ENCODE peak calls at places on chromosomes 3 and 15, in five cellular contexts. O, C, X, Z and F are unnamed samples.

GRCh38 chr3:126971891-126972351 is 11.0 kb upstream of the PLXNA1 start:
- DNase-seq in O (peak), C (no peak), X (no peak), Z (no peak), F (no peak)

GRCh38 chr3:102979682-102980378 is 545.0 kb downstream of the ZPLD1 start:
- DNase-seq in O (peak), C (peak), X (no peak), Z (no peak), F (no peak)

GRCh38 chr3:31755911-31756658 is 223.4 kb downstream of the STT3B start:
- DNase-seq in O (no peak), C (peak), X (no peak), Z (no peak), F (no peak)

GRCh38 chr15:42691770-42692169 is 45.2 kb downstream of the CDAN1 start:
- DNase-seq in O (no peak), C (no peak), X (no peak), Z (no peak), F (no peak)

GRCh38 chr15:93235926-93236781 is 147.1 kb upstream of the RGMA start:
- DNase-seq in O (no peak), C (no peak), X (no peak), Z (no peak), F (no peak)

GRCh38 chr15:42994546-42994945 is 74.0 kb upstream of the TTBK2 start:
- DNase-seq in O (peak), C (peak), X (no peak), Z (no peak), F (no peak)

GRCh38 chr3:52213901-52214300 is 11.5 kb downstream of the TLR9 start:
- DNase-seq in O (peak), C (no peak), X (no peak), Z (no peak), F (no peak)

GRCh38 chr3:168216851-168217250 is 121.1 kb upstream of the GOLIM4 start:
- DNase-seq in O (no peak), C (no peak), X (no peak), Z (no peak), F (no peak)

GRCh38 chr3:170337420-170337819 is 20.1 kb upstream of the SKIL start:
- DNase-seq in O (no peak), C (no peak), X (no peak), Z (no peak), F (no peak)

GRCh38 chr3:8776406-8776805 is 7.0 kb upstream of the OXTR start:
- DNase-seq in O (peak), C (peak), X (no peak), Z (no peak), F (no peak)

GRCh38 chr3:43072361-43072760 is 33.5 kb downstream of the POMGNT2 start:
- DNase-seq in O (no peak), C (no peak), X (no peak), Z (no peak), F (no peak)

GRCh38 chr3:142366434-142366833 is 81.4 kb downstream of the XRN1 start:
- DNase-seq in O (no peak), C (no peak), X (no peak), Z (no peak), F (no peak)

GRCh38 chr15:74622758-74623157 is 7.1 kb downstream of the CLK3 start:
- DNase-seq in O (no peak), C (no peak), X (no peak), Z (no peak), F (no peak)

GRCh38 chr3:60708191-60708975 is 542.9 kb downstream of the FHIT start:
- DNase-seq in O (peak), C (peak), X (no peak), Z (no peak), F (no peak)

GRCh38 chr3:66476852-66477381 is 23.9 kb downstream of the LRIG1 start:
- DNase-seq in O (peak), C (no peak), X (no peak), Z (no peak), F (no peak)

GRCh38 chr3:134312873-134313838 is 61.1 kb downstream of the AMOTL2 start:
- DNase-seq in O (peak), C (peak), X (no peak), Z (no peak), F (no peak)

GRCh38 chr3:150607267-150608065 is 4.3 kb downstream of the SELENOT start:
- DNase-seq in O (no peak), C (no peak), X (no peak), Z (no peak), F (no peak)

GRCh38 chr3:20316238-20316637 is 130.2 kb upstream of the SGO1 start:
- DNase-seq in O (no peak), C (no peak), X (no peak), Z (no peak), F (no peak)

GRCh38 chr3:56981445-56982230 is 78.8 kb upstream of the SPATA12 start:
- DNase-seq in O (no peak), C (no peak), X (no peak), Z (no peak), F (no peak)

GRCh38 chr3:194688207-194688711 is 2.6 kb downstream of the FAM43A start:
- DNase-seq in O (no peak), C (no peak), X (no peak), Z (no peak), F (no peak)

GRCh38 chr15:62895139-62895866 is 147.2 kb upstream of the TPM1 start:
- DNase-seq in O (peak), C (peak), X (no peak), Z (no peak), F (no peak)

GRCh38 chr3:15300318-15301078 is 31.9 kb downstream of the SH3BP5 start:
- DNase-seq in O (peak), C (peak), X (no peak), Z (no peak), F (no peak)

GRCh38 chr3:4533489-4534443 is 40.6 kb downstream of the ITPR1 start:
- DNase-seq in O (no peak), C (no peak), X (no peak), Z (no peak), F (no peak)